ENCODE peak calls at places on chromosomes 5 and 9, in nine cellular contexts. T is BJ; B is IMR-90; Y is naive thymus-derived CD4-positive, alpha-beta T cell; M is CD4-positive, alpha-beta memory T cell; I is ovary; X is body of pancreas; G is astrocyte of the spinal cord; E is heart right ventricle. C is an unnamed sample.

GRCh38 chr5:71589903-71590302 is 2.8 kb downstream of the MCCC2 start:
- DNase-seq in T (no peak), B (no peak), Y (no peak), M (no peak), I (no peak), X (no peak), G (no peak), E (no peak), C (no peak)

GRCh38 chr5:73966411-73966810 is 340.4 kb downstream of the ARHGEF28 start:
- DNase-seq in T (no peak), B (no peak), Y (no peak), M (no peak), I (no peak), X (no peak), G (no peak), E (no peak), C (no peak)

GRCh38 chr9:25994605-25995004 is 316.4 kb upstream of the TUSC1 start:
- DNase-seq in T (no peak), B (no peak), Y (no peak), M (no peak), I (no peak), X (no peak), G (no peak), E (no peak), C (no peak)

GRCh38 chr5:132301341-132302274 is 7.4 kb downstream of the SLC22A4 start:
- DNase-seq in T (no peak), B (no peak), Y (no peak), M (no peak), I (no peak), X (peak), G (no peak), E (no peak), C (no peak)

GRCh38 chr5:6386270-6386669 is 7.9 kb upstream of the MED10 start:
- DNase-seq in T (no peak), B (no peak), Y (no peak), M (no peak), I (no peak), X (no peak), G (no peak), E (no peak), C (no peak)

GRCh38 chr5:132177691-132178149 is 49.9 kb downstream of the P4HA2 start:
- DNase-seq in T (no peak), B (no peak), Y (no peak), M (no peak), I (no peak), X (no peak), G (no peak), E (no peak), C (no peak)

GRCh38 chr5:78544531-78545200 is 103.9 kb downstream of the LHFPL2 start:
- DNase-seq in T (peak), B (peak), Y (no peak), M (no peak), I (peak), X (no peak), G (peak), E (no peak), C (peak)

GRCh38 chr9:133558191-133559126 is 24.0 kb downstream of the ADAMTSL2 start:
- DNase-seq in T (peak), B (peak), Y (no peak), M (no peak), I (no peak), X (no peak), G (peak), E (peak), C (peak)

GRCh38 chr9:129397335-129397734 is 219.3 kb upstream of the IER5L start:
- DNase-seq in T (no peak), B (no peak), Y (no peak), M (no peak), I (no peak), X (no peak), G (no peak), E (no peak), C (no peak)

GRCh38 chr5:100683881-100684280 is 148.7 kb downstream of the FAM174A start:
- DNase-seq in T (no peak), B (no peak), Y (no peak), M (no peak), I (no peak), X (no peak), G (no peak), E (no peak), C (no peak)

GRCh38 chr9:136567651-136568287 is 21.9 kb upstream of the NOTCH1 start:
- DNase-seq in T (no peak), B (peak), Y (no peak), M (no peak), I (peak), X (peak), G (peak), E (peak), C (peak)

GRCh38 chr5:14286007-14286406 is 142.9 kb downstream of the TRIO start:
- DNase-seq in T (no peak), B (no peak), Y (no peak), M (no peak), I (no peak), X (no peak), G (peak), E (no peak), C (no peak)

GRCh38 chr9:136577941-136578619 is 32.2 kb upstream of the NOTCH1 start:
- DNase-seq in T (no peak), B (no peak), Y (no peak), M (no peak), I (no peak), X (no peak), G (no peak), E (peak), C (no peak)

GRCh38 chr5:142422426-142422825 is 97.6 kb upstream of the SPRY4 start:
- DNase-seq in T (peak), B (peak), Y (no peak), M (no peak), I (no peak), X (no peak), G (peak), E (no peak), C (no peak)

GRCh38 chr5:98813755-98814154 is 40.3 kb downstream of the RGMB start:
- DNase-seq in T (no peak), B (no peak), Y (no peak), M (no peak), I (no peak), X (no peak), G (no peak), E (no peak), C (no peak)

GRCh38 chr5:103849934-103850333 is 287.3 kb upstream of the NUDT12 start:
- DNase-seq in T (peak), B (peak), Y (no peak), M (no peak), I (no peak), X (no peak), G (peak), E (no peak), C (peak)

GRCh38 chr5:137561572-137561971 is 62.4 kb upstream of the SPOCK1 start:
- DNase-seq in T (no peak), B (no peak), Y (no peak), M (no peak), I (no peak), X (no peak), G (no peak), E (no peak), C (no peak)

GRCh38 chr9:6305954-6306563 is 22.1 kb upstream of the TPD52L3 start:
- DNase-seq in T (no peak), B (peak), Y (peak), M (peak), I (no peak), X (no peak), G (peak), E (no peak), C (no peak)

GRCh38 chr5:149489605-149490037 is 61.6 kb downstream of the CSNK1A1 start:
- DNase-seq in T (peak), B (peak), Y (no peak), M (no peak), I (no peak), X (no peak), G (peak), E (no peak), C (no peak)

GRCh38 chr5:137619191-137619870 is 116.6 kb downstream of the KLHL3 start:
- DNase-seq in T (peak), B (peak), Y (no peak), M (no peak), I (no peak), X (peak), G (peak), E (peak), C (peak)

GRCh38 chr5:111563041-111563822 is 50.9 kb upstream of the STARD4 start:
- DNase-seq in T (peak), B (peak), Y (no peak), M (no peak), I (no peak), X (no peak), G (peak), E (no peak), C (peak)

GRCh38 chr5:73412597-73412988 is 36.0 kb downstream of the FOXD1 start:
- DNase-seq in T (no peak), B (peak), Y (no peak), M (no peak), I (no peak), X (no peak), G (peak), E (no peak), C (peak)

GRCh38 chr9:86303316-86303975 is 21.1 kb upstream of the ISCA1 start:
- DNase-seq in T (no peak), B (peak), Y (peak), M (peak), I (no peak), X (no peak), G (no peak), E (no peak), C (no peak)

GRCh38 chr5:136620016-136620419 is 254.7 kb upstream of the TRPC7 start:
- DNase-seq in T (peak), B (peak), Y (no peak), M (no peak), I (no peak), X (no peak), G (no peak), E (no peak), C (no peak)

GRCh38 chr9:23232831-23233230 is 593.2 kb downstream of the ELAVL2 start:
- DNase-seq in T (no peak), B (no peak), Y (no peak), M (no peak), I (no peak), X (no peak), G (no peak), E (no peak), C (no peak)

GRCh38 chr9:131291795-131292315 is 2.3 kb downstream of the PLPP7 start:
- DNase-seq in T (no peak), B (no peak), Y (no peak), M (no peak), I (no peak), X (no peak), G (no peak), E (no peak), C (no peak)

DNA sequence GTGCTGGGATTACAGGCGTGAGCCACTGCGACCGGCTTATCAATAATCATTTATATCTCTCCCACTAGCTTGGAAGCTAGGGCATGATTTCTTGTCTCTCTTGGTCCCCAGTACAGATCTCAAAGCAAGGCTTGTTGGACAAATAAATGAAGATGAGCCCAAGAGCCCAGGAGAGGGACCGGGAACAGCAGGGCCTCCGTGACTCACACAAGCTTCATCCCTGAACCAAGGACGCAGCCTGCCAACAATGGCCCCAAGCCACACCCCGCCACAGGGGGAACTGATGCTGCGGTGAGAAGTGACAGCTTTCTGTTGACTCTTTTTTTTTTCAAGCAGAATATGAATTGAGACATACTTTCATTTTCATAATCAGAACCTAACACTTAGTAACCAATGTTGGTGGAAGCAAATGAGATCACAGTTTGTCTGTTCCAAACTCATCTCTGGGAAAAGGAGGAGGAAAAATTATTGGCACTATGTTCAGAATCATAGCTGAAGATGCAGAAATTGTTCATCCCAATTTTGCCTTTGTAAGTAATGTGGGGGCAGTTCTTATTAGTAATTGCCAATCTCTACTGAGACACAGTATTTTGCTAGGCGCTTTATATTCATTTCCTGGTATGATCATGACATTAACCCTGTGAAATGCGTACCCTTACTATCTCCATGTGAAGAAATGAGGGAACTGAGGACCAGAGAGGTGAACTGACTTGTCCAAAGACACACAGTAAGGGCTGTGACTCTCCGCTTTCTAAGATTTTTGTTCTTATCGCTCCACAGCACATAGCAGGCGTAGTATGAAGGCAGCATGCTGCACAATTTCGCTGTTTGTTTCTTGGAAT is 6.6 kb upstream of the DUSP1 start:
- DNase-seq in T (no peak), B (peak), Y (peak), M (peak), I (peak), X (peak), G (peak), E (peak), C (peak)
- H3K4me3 ChIP-seq in T (no peak), B (no peak), Y (peak), M (peak), I (no peak), X (no peak), G (peak), E (no peak), C (peak)

DNA sequence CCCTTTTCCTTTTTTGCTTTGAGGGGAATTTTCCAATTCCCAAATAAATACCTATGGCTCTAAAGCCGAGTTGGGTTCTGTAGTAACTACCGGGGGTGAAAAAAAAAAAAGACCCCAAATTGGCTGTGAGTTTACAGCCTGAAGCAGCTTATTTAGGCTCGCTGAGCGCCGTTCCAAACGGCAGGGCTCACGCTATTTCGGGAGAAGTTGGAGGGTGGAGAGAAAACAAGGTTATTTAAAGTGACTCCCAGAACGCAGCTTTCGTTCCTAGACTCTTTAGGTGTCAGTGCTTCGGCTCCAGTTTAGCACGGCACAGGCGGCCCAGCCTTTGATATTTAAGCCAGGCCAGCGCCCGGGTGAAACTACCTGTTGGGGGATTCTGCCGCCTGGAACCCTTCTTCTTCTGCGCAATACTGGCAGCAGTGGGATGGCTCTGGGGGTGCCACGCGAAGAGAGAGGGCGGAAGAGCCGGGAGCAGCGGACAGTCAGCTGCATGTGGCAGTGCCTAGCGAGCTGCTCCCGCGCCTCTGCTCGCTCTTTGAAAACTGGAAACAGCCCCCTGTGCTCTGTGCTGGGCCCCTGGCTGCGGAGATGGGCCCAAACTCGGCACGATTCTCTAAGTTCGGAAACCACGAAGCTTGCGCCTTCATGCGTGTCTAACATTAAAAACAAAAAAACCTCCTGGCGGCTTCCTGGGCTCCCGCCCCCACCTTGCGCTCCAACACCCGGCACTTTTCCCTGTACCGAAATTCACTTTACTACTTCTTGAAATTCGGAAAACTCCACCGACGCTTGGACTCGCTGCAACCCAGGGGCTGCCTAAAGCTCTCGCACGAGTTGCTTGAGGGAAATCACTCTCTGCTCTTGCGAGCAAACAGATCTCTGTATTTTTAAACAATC is 34.5 kb upstream of the NFIB start:
- DNase-seq in T (no peak), B (no peak), Y (no peak), M (no peak), I (no peak), X (no peak), G (peak), E (peak), C (no peak)
- H3K4me3 ChIP-seq in T (no peak), B (no peak), Y (no peak), M (no peak), I (peak), X (peak), G (peak), E (peak), C (peak)

GRCh38 chr9:124934290-124934689 is 6.6 kb downstream of the GOLGA1 start:
- DNase-seq in T (peak), B (peak), Y (no peak), M (no peak), I (no peak), X (no peak), G (peak), E (no peak), C (no peak)

GRCh38 chr9:124940521-124940893 is 376 bp downstream of the GOLGA1 start:
- DNase-seq in T (no peak), B (no peak), Y (no peak), M (no peak), I (no peak), X (no peak), G (no peak), E (no peak), C (no peak)

GRCh38 chr9:124940894-124941688 is at the start of gene GOLGA1:
- DNase-seq in T (peak), B (peak), Y (peak), M (peak), I (peak), X (peak), G (peak), E (peak), C (peak)

GRCh38 chr9:124941689-124942561 is 1.0 kb upstream of the GOLGA1 start:
- DNase-seq in T (no peak), B (peak), Y (peak), M (no peak), I (peak), X (peak), G (peak), E (peak), C (no peak)

GRCh38 chr9:124939944-124940343 is 939 bp downstream of the GOLGA1 start:
- DNase-seq in T (no peak), B (no peak), Y (no peak), M (no peak), I (no peak), X (no peak), G (no peak), E (no peak), C (no peak)
- H3K4me3 ChIP-seq in T (peak), B (peak), Y (peak), M (peak), I (peak), X (no peak), G (peak), E (no peak), C (peak)

DNA sequence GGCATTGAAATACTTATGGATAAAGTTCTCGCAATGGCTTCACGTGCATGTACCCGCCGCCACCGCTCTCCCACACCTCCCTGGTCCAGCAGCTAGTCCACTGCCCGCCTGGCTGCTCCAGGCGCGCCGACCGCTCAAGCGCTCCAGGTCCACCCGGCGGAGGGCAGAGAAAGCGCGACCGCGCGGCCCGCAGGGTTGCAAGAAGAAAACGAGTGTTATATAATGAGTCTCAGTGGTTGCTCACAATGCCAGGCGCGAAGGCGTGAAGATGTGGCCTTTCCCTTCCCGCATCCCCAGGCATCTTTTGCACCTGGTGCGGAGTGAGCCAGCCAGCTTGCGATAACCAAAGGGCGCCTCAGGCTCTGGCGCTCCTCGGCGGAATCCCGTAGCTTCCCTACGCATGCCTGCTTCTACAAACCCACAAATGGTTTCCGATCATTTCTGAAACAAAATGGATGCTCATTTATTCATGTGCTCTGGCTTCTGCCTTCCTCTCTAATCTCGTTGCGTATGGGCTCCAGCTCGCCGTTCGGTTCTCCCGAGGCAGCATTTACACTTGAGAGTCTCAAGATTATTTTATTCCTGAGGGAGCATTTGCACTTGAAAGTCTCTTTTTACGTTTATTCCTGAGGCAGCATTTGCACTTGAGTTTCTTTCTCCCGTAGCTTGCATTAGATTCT is 25.7 kb downstream of the CDKN2A start:
- DNase-seq in T (no peak), B (no peak), Y (peak), M (peak), I (no peak), X (no peak), G (peak), E (no peak), C (no peak)
- H3K4me3 ChIP-seq in T (no peak), B (peak), Y (no peak), M (no peak), I (no peak), X (no peak), G (no peak), E (no peak), C (peak)

GRCh38 chr5:147554285-147554817 is 44.5 kb upstream of the DPYSL3 start:
- DNase-seq in T (peak), B (peak), Y (no peak), M (no peak), I (no peak), X (no peak), G (peak), E (no peak), C (no peak)
- H3K4me3 ChIP-seq in T (no peak), B (peak), Y (no peak), M (no peak), I (peak), X (no peak), G (no peak), E (no peak), C (no peak)

DNA sequence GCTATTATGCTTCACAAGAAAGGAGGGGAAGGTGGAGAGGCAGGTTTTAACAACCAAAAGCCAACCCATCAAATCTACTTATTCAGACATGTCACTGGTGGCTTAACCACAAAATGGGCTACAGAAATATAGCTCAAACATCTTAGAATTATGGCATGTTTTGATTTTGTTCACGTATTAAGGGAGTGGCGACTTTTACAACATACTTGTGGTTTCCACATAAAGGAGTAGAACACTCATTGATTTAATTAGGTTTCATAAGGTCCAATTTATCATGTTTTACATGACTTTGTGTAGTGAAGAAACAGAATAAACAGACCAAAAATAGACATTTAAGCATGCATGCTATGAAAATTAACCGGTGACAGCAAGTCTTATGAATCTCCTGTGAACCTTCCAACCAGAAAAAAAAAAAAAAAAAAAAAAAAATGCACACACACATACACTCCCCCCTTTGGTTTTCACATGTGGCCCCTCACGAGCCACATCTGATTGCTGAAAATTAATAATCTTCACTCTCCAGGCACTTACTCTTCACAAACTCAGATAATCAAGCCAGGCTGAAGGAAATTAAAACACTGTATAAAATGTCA is 5.4 kb downstream of the ZNF608 start:
- DNase-seq in T (peak), B (no peak), Y (no peak), M (no peak), I (no peak), X (no peak), G (peak), E (no peak), C (no peak)
- H3K4me3 ChIP-seq in T (no peak), B (no peak), Y (no peak), M (no peak), I (no peak), X (no peak), G (no peak), E (no peak), C (no peak)

GRCh38 chr9:33750307-33750838 is 45.0 kb upstream of the PRSS3 start:
- DNase-seq in T (no peak), B (peak), Y (no peak), M (no peak), I (no peak), X (no peak), G (no peak), E (peak), C (no peak)
- H3K4me3 ChIP-seq in T (peak), B (peak), Y (no peak), M (no peak), I (peak), X (no peak), G (peak), E (no peak), C (peak)

C was measured in skeletal muscle cell.